ENCODE peak calls at places on chromosome 9, in seven cellular contexts. One of them, this sample, is unnamed.

GRCh38 chr9:133919253-133920115 is 72.6 kb downstream of the VAV2 start:
- DNase-seq in KBM-7: no peak
- DNase-seq in CD8-positive, alpha-beta memory T cell: no peak
- DNase-seq in NCI-H774: no peak
- DNase-seq in HCEC 1CT: no peak
- DNase-seq in AML-193: no peak
- DNase-seq in left cardiac atrium: no peak
- DNase-seq in this sample: no peak

GRCh38 chr9:105401651-105402050 is 46.2 kb upstream of the FSD1L start:
- DNase-seq in KBM-7: no peak
- DNase-seq in CD8-positive, alpha-beta memory T cell: no peak
- DNase-seq in NCI-H774: no peak
- DNase-seq in HCEC 1CT: peak; percentile 41
- DNase-seq in AML-193: no peak
- DNase-seq in left cardiac atrium: no peak
- DNase-seq in this sample: peak; percentile 14

GRCh38 chr9:29285818-29286217 is 1712.5 kb upstream of the C9orf72 start:
- DNase-seq in KBM-7: peak; percentile 64
- DNase-seq in CD8-positive, alpha-beta memory T cell: no peak
- DNase-seq in NCI-H774: no peak
- DNase-seq in HCEC 1CT: peak; percentile 3
- DNase-seq in AML-193: no peak
- DNase-seq in left cardiac atrium: no peak
- DNase-seq in this sample: peak; percentile 13

GRCh38 chr9:98118640-98119601 is at the start of gene TRIM14:
- DNase-seq in KBM-7: peak; percentile 71
- DNase-seq in CD8-positive, alpha-beta memory T cell: peak; percentile 56
- DNase-seq in NCI-H774: peak; percentile 17
- DNase-seq in HCEC 1CT: peak; percentile 66
- DNase-seq in AML-193: peak; percentile 52
- DNase-seq in left cardiac atrium: peak; percentile 69
- DNase-seq in this sample: peak; percentile 91

GRCh38 chr9:112764837-112765236 is 14.3 kb downstream of the SNX30 start:
- DNase-seq in KBM-7: no peak
- DNase-seq in CD8-positive, alpha-beta memory T cell: no peak
- DNase-seq in NCI-H774: no peak
- DNase-seq in HCEC 1CT: no peak
- DNase-seq in AML-193: no peak
- DNase-seq in left cardiac atrium: no peak
- DNase-seq in this sample: no peak

GRCh38 chr9:22169243-22169642 is 160.1 kb upstream of the CDKN2B start:
- DNase-seq in KBM-7: no peak
- DNase-seq in CD8-positive, alpha-beta memory T cell: no peak
- DNase-seq in NCI-H774: no peak
- DNase-seq in HCEC 1CT: peak; percentile 80
- DNase-seq in AML-193: peak; percentile 39
- DNase-seq in left cardiac atrium: no peak
- DNase-seq in this sample: no peak

GRCh38 chr9:127873886-127874285 is 3.6 kb downstream of the AK1 start:
- DNase-seq in KBM-7: no peak
- DNase-seq in CD8-positive, alpha-beta memory T cell: no peak
- DNase-seq in NCI-H774: no peak
- DNase-seq in HCEC 1CT: no peak
- DNase-seq in AML-193: no peak
- DNase-seq in left cardiac atrium: peak; percentile 89
- DNase-seq in this sample: no peak

GRCh38 chr9:83649515-83649914 is 26.6 kb downstream of the IDNK start:
- DNase-seq in KBM-7: no peak
- DNase-seq in CD8-positive, alpha-beta memory T cell: no peak
- DNase-seq in NCI-H774: no peak
- DNase-seq in HCEC 1CT: no peak
- DNase-seq in AML-193: no peak
- DNase-seq in left cardiac atrium: no peak
- DNase-seq in this sample: no peak

GRCh38 chr9:127021664-127022337 is 100.6 kb downstream of the ANGPTL2 start:
- DNase-seq in KBM-7: no peak
- DNase-seq in CD8-positive, alpha-beta memory T cell: no peak
- DNase-seq in NCI-H774: peak; percentile 23
- DNase-seq in HCEC 1CT: peak; percentile 94
- DNase-seq in AML-193: no peak
- DNase-seq in left cardiac atrium: peak; percentile 91
- DNase-seq in this sample: no peak

GRCh38 chr9:110446171-110446570 is 108.5 kb upstream of the TXNDC8 start:
- DNase-seq in KBM-7: peak; percentile 10
- DNase-seq in CD8-positive, alpha-beta memory T cell: no peak
- DNase-seq in NCI-H774: no peak
- DNase-seq in HCEC 1CT: peak; percentile 41
- DNase-seq in AML-193: no peak
- DNase-seq in left cardiac atrium: no peak
- DNase-seq in this sample: peak; percentile 16

GRCh38 chr9:34546834-34547827 is 24.3 kb upstream of the ENHO start:
- DNase-seq in KBM-7: peak; percentile 79
- DNase-seq in CD8-positive, alpha-beta memory T cell: peak; percentile 14
- DNase-seq in NCI-H774: peak; percentile 10
- DNase-seq in HCEC 1CT: peak; percentile 66
- DNase-seq in AML-193: peak; percentile 29
- DNase-seq in left cardiac atrium: peak; percentile 67
- DNase-seq in this sample: peak; percentile 83

GRCh38 chr9:89425024-89425805 is 72.7 kb downstream of the SEMA4D start:
- DNase-seq in KBM-7: no peak
- DNase-seq in CD8-positive, alpha-beta memory T cell: no peak
- DNase-seq in NCI-H774: no peak
- DNase-seq in HCEC 1CT: no peak
- DNase-seq in AML-193: no peak
- DNase-seq in left cardiac atrium: no peak
- DNase-seq in this sample: no peak

GRCh38 chr9:114077162-114077837 is 800 bp downstream of the AMBP start:
- DNase-seq in KBM-7: no peak
- DNase-seq in CD8-positive, alpha-beta memory T cell: no peak
- DNase-seq in NCI-H774: no peak
- DNase-seq in HCEC 1CT: no peak
- DNase-seq in AML-193: no peak
- DNase-seq in left cardiac atrium: no peak
- DNase-seq in this sample: no peak

GRCh38 chr9:1071730-1072129 is 21.6 kb downstream of the DMRT2 start:
- DNase-seq in KBM-7: no peak
- DNase-seq in CD8-positive, alpha-beta memory T cell: no peak
- DNase-seq in NCI-H774: no peak
- DNase-seq in HCEC 1CT: no peak
- DNase-seq in AML-193: no peak
- DNase-seq in left cardiac atrium: no peak
- DNase-seq in this sample: no peak

GRCh38 chr9:129665008-129665771 is at the start of gene PRRX2:
- DNase-seq in KBM-7: no peak
- DNase-seq in CD8-positive, alpha-beta memory T cell: peak; percentile 10
- DNase-seq in NCI-H774: no peak
- DNase-seq in HCEC 1CT: no peak
- DNase-seq in AML-193: no peak
- DNase-seq in left cardiac atrium: peak; percentile 64
- DNase-seq in this sample: no peak

This sample was measured in NB4.